ENCODE peak calls at places on chromosomes 6 and 20, in five cellular contexts. T, X, P, E and R are unnamed samples.

GRCh38 chr20:7151666-7152065 is 384.2 kb downstream of the BMP2 start:
- DNase-seq in X (no peak), P (no peak), T (no peak), E (no peak), R (no peak)

GRCh38 chr6:143100429-143100828 is 39.7 kb downstream of the AIG1 start:
- DNase-seq in E (no peak), P (no peak), X (no peak), T (no peak), R (no peak)

GRCh38 chr6:84263557-84263956 is 36.1 kb upstream of the CEP162 start:
- DNase-seq in T (no peak), X (no peak), E (no peak), P (no peak), R (no peak)

GRCh38 chr6:149335924-149336323 is 18.4 kb downstream of the TAB2 start:
- DNase-seq in E (no peak), X (no peak), T (no peak), P (peak; percentile 55), R (no peak)

GRCh38 chr6:46299253-46299652 is 128.5 kb upstream of the ENPP5 start:
- DNase-seq in P (no peak), E (no peak), T (no peak), X (no peak), R (no peak)

GRCh38 chr6:44820366-44821158 is 433.1 kb downstream of the CDC5L start:
- DNase-seq in E (no peak), X (no peak), P (no peak), T (no peak), R (no peak)

GRCh38 chr6:106069478-106069877 is 16.7 kb upstream of the PRDM1 start:
- DNase-seq in P (no peak), X (no peak), E (no peak), T (no peak), R (no peak)

GRCh38 chr20:9301129-9302072 is 213.0 kb upstream of the LAMP5 start:
- DNase-seq in X (no peak), E (no peak), T (peak; percentile 16), P (no peak), R (no peak)

GRCh38 chr20:64246616-64247311 is 8.8 kb upstream of the PCMTD2 start:
- DNase-seq in E (no peak), X (no peak), T (no peak), P (peak; percentile 32), R (no peak)

GRCh38 chr6:50815436-50816114 is 3.1 kb upstream of the TFAP2B start:
- DNase-seq in X (no peak), P (no peak), T (no peak), E (no peak), R (no peak)
- TF ChIP-seq CTCF in X (no peak), P (no peak), T (peak; percentile 52), E (no peak), R (peak; percentile 33)

GRCh38 chr20:38181971-38182370 is 16.9 kb upstream of the TGM2 start:
- DNase-seq in E (no peak), X (no peak), P (no peak), T (no peak), R (no peak)

GRCh38 chr20:38178581-38178980 is 13.5 kb upstream of the TGM2 start:
- DNase-seq in X (no peak), T (no peak), E (no peak), P (no peak), R (no peak)

GRCh38 chr20:38181207-38181693 is 16.2 kb upstream of the TGM2 start:
- DNase-seq in T (no peak), E (no peak), X (no peak), P (no peak), R (no peak)

GRCh38 chr20:38179846-38180245 is 14.8 kb upstream of the TGM2 start:
- DNase-seq in P (no peak), E (no peak), X (no peak), T (no peak), R (no peak)

GRCh38 chr20:38180781-38181180 is 15.7 kb upstream of the TGM2 start:
- DNase-seq in T (no peak), X (no peak), E (no peak), P (no peak), R (no peak)
- H3K27ac ChIP-seq in T (no peak overlapping the region), X (no peak overlapping the region), E (no peak overlapping the region), P (no peak overlapping the region), R (no peak overlapping the region)

DNA sequence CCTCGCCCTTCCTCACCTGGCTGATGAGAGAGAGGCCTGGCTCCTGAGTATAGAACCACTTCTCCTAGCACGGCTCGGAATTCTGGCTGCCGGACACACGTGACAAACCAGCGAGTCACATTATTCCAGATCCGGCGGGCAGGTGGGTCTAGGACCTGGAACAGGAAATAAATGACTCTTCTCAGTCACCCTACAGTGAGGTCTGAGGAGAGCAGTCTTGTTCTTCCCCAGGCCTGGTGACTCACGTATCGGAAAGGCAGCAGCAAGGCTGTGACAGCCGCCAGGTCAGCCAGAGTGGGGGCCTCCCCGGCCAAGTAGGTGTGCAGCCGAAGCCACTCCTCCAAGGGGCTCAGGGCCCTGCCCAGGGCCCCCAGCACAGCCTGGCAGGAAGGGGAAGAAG is 2.8 kb downstream of the VARS1 start:
- DNase-seq in P (no peak), E (no peak), X (no peak), T (peak; percentile 27), R (no peak)
- H3K4me3 ChIP-seq in P (no peak overlapping the region), E (no peak overlapping the region), X (no peak overlapping the region), T (no peak overlapping the region), R (no peak overlapping the region)

DNA sequence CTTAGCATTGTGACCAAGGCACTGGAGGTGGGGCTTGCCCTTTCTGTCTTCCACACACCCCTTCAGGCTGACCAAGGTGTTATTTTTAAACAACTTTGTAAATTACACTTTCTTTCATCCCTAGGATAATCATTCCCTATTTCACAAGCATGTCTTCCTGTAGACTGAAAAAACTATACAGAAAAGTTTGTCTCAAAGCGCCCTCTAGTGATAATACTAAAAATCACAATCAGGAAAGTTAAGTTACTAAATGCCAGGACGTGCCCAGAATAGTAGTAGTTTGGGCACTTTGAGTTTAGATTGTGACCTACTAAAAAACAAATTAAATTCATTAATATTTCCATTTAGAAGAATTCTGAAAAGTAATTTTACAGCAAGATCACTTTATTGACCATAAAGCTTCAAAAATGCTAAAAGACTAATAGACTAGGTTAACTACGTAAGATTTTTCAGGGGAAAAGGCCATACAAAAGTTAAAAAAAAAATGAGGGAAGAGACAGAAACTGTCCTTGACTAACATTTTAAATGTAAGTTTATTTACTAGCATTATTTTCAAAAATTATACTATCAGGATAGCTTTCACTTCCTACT is 123.3 kb upstream of the DUSP22 start:
- DNase-seq in P (no peak), X (no peak), E (no peak), T (peak; percentile 20), R (no peak)
- TF ChIP-seq CTCF in P (peak; percentile 60), X (peak; percentile 64), E (peak; percentile 27), T (peak; percentile 53), R (peak; percentile 62)

GRCh38 chr6:92564393-92564792 is 855.0 kb downstream of the EPHA7 start:
- DNase-seq in X (no peak), E (no peak), P (no peak), T (no peak), R (no peak)

GRCh38 chr6:92559002-92559401 is 860.4 kb downstream of the EPHA7 start:
- DNase-seq in T (no peak), E (no peak), X (no peak), P (no peak), R (no peak)

DNA sequence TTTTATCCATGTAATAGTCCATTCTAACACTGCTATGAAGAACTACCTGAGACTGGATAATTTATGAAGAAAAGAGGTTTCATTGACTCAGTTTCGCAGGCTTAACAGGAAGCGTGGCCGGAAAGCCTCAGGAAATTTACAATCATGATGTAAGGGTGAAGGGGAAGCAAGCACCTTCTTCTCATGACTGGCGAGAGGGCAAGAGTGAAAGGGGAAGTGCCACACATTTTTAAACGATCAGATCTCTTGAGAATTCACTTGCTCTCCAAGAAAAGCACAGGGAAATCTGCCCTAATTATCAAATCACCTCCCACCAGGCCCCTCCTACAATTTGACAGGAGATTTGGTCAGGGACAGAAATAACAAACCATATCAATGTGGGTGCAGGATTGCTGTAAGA is 859.7 kb downstream of the EPHA7 start:
- DNase-seq in P (no peak), T (no peak), X (no peak), E (no peak), R (no peak)
- H3K27ac ChIP-seq in P (no peak overlapping the region), T (no peak overlapping the region), X (no peak overlapping the region), E (no peak overlapping the region), R (no peak overlapping the region)

GRCh38 chr6:6486595-6486994 is 101.9 kb upstream of the LY86 start:
- DNase-seq in E (no peak), P (no peak), T (no peak), X (no peak), R (no peak)
- H3K4me3 ChIP-seq in E (no peak overlapping the region), P (no peak overlapping the region), T (no peak overlapping the region), X (no peak overlapping the region), R (no peak overlapping the region)

DNA sequence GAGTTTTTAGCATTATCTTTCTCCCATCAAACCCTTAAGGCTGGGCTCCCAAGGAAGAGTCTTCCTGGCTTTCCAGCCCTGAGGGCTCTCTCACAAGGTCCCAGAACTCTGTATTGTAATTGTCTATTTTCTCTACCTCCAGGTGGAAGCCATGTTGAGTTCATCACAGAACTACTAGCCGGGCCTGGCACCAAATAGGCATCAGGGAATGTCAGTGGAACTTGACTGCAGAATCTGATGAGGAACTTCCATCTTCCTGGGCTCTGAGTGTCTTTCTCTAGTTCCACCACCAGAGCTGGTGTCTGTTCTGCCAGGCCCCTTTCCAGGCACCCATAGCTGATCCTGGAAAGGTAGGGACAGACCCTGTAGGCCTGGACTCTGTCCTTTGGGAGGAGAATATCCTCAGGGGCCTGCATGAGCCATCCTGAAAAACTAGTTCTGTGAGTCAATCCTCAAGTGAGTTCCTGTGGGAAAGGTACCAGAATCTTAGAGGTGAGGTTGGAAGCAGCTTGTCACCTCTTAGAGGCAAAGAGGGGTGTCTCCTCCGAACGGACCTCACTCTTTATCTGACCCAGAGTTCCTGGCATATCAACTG is 11.1 kb upstream of the TOP1 start:
- DNase-seq in E (no peak), T (no peak), P (no peak), X (no peak), R (no peak)
- TF ChIP-seq CTCF in E (no peak), T (no peak), P (no peak), X (no peak), R (no peak)